ENCODE peak calls at places on chromosomes 5 and 9, in four cellular contexts. M is T-helper 17 cell, L is amygdala, X is NCI-H2107. Q is an unnamed sample.

GRCh38 chr5:149371296-149371962 is 7.7 kb downstream of the IL17B start:
- DNase-seq in X (no peak), M (peak), L (peak), Q (peak)

GRCh38 chr9:135848341-135849047 is 58.9 kb downstream of the CAMSAP1 start:
- DNase-seq in M (no peak), L (no peak), X (no peak), Q (no peak)

GRCh38 chr9:134965421-134965820 is 47.7 kb upstream of the FCN1 start:
- DNase-seq in X (no peak), M (no peak), L (no peak), Q (no peak)

GRCh38 chr9:121537283-121537682 is 37.6 kb upstream of the GGTA1 start:
- DNase-seq in L (no peak), X (no peak), M (no peak), Q (no peak)

GRCh38 chr5:112479418-112479817 is 60.3 kb upstream of the EPB41L4A start:
- DNase-seq in X (no peak), M (no peak), L (no peak), Q (no peak)

GRCh38 chr5:168047043-168047668 is 244.3 kb upstream of the WWC1 start:
- DNase-seq in L (no peak), M (no peak), X (peak), Q (peak)

GRCh38 chr5:96288166-96288844 is 144.7 kb downstream of the PCSK1 start:
- DNase-seq in M (no peak), L (no peak), X (no peak), Q (no peak)

GRCh38 chr5:156004754-156005153 is 322.2 kb upstream of the SGCD start:
- DNase-seq in L (no peak), X (no peak), M (no peak), Q (no peak)

GRCh38 chr5:67648201-67648671 is 451.6 kb upstream of the CD180 start:
- DNase-seq in X (peak), M (no peak), L (no peak), Q (no peak)

GRCh38 chr5:130272837-130273236 is 368.6 kb downstream of the CHSY3 start:
- DNase-seq in X (no peak), L (no peak), M (no peak), Q (no peak)

GRCh38 chr9:135508211-135508820 is 7.8 kb downstream of the MRPS2 start:
- DNase-seq in M (no peak), X (no peak), L (no peak), Q (no peak)

GRCh38 chr5:123089572-123089970 is 530 bp downstream of the PRDM6 start:
- DNase-seq in M (no peak), X (no peak), L (no peak), Q (no peak)

GRCh38 chr9:36023260-36024048 is 13.3 kb upstream of the RECK start:
- DNase-seq in M (peak), X (peak), L (peak), Q (peak)

GRCh38 chr5:178471666-178472065 is 118.5 kb downstream of the COL23A1 start:
- DNase-seq in X (no peak), L (no peak), M (no peak), Q (no peak)

GRCh38 chr5:40572947-40573346 is 106.8 kb upstream of the PTGER4 start:
- DNase-seq in L (no peak), X (no peak), M (no peak), Q (no peak)

GRCh38 chr5:165906879-165907278 is 2384.6 kb upstream of the WWC1 start:
- DNase-seq in L (no peak), X (no peak), M (no peak), Q (no peak)

GRCh38 chr5:172264814-172265213 is 18.8 kb downstream of the UBTD2 start:
- DNase-seq in M (no peak), L (no peak), X (no peak), Q (no peak)

GRCh38 chr5:140168371-140168770 is 6.6 kb upstream of the CYSTM1 start:
- DNase-seq in M (no peak), X (no peak), L (no peak), Q (no peak)

GRCh38 chr5:168312606-168313297 is 21.3 kb downstream of the WWC1 start:
- DNase-seq in L (no peak), X (no peak), M (no peak), Q (no peak)

GRCh38 chr9:24832307-24832706 is 286.6 kb upstream of the IZUMO3 start:
- DNase-seq in L (no peak), X (no peak), M (no peak), Q (no peak)

GRCh38 chr9:75889977-75890540 is 414 bp upstream of the PCSK5 start:
- DNase-seq in X (no peak), L (no peak), M (no peak), Q (no peak)

GRCh38 chr9:36738318-36738975 is 165.8 kb downstream of the MELK start:
- DNase-seq in M (no peak), L (no peak), X (no peak), Q (no peak)

GRCh38 chr9:130320697-130321080 is 55.1 kb downstream of the HMCN2 start:
- DNase-seq in X (no peak), M (no peak), L (no peak), Q (no peak)

GRCh38 chr5:68033961-68034581 is 181.5 kb upstream of the PIK3R1 start:
- DNase-seq in M (no peak), L (no peak), X (no peak), Q (no peak)

GRCh38 chr5:54701179-54701578 is 183.6 kb downstream of the SNX18 start:
- DNase-seq in M (no peak), L (no peak), X (peak), Q (no peak)